ENCODE peak calls at places on chromosomes 1 and 21, in nine cellular contexts. S is bronchial epithelial cell, Q is choroid plexus epithelial cell, O is RWPE1, J is left ventricle myocardium inferior, N is activated B cell treated with CpG ODN at 0.5 μM for 24 hours, R is GM23338, A is GM20000, D is OCI-LY7. E is an unnamed sample.

GRCh38 chr1:18108313-18109057 is 887 bp downstream of the IGSF21 start:
- DNase-seq in N (no peak), J (no peak), R (no peak), Q (no peak), D (no peak), O (no peak), S (no peak), A (no peak), E (no peak)

GRCh38 chr1:161185732-161186311 is 8.5 kb upstream of the B4GALT3 start:
- DNase-seq in J (no peak), D (peak; percentile 78), O (no peak), R (no peak), S (no peak), A (peak; percentile 44), Q (no peak), N (peak; percentile 34), E (no peak)

GRCh38 chr1:201153474-201154388 is 543 bp downstream of the TMEM9 start:
- DNase-seq in R (peak; percentile 64), J (no peak), Q (no peak), N (no peak), D (peak; percentile 20), A (no peak), O (no peak), S (peak; percentile 25), E (peak; percentile 44)

GRCh38 chr21:41226853-41227252 is 58.9 kb downstream of the BACE2 start:
- DNase-seq in A (no peak), D (no peak), Q (no peak), S (no peak), J (no peak), N (no peak), O (no peak), R (no peak), E (no peak)

GRCh38 chr1:213564215-213564659 is 423.5 kb upstream of the PROX1 start:
- DNase-seq in D (no peak), R (peak; percentile 78), A (no peak), N (no peak), O (no peak), J (no peak), S (peak; percentile 41), Q (no peak), E (no peak)

GRCh38 chr1:21911205-21912001 is 25.7 kb downstream of the HSPG2 start:
- DNase-seq in A (no peak), J (peak; percentile 82), N (no peak), O (no peak), D (no peak), S (no peak), R (no peak), Q (peak; percentile 50), E (no peak)

GRCh38 chr1:1756661-1757421 is 21.4 kb downstream of the NADK start:
- DNase-seq in J (no peak), Q (no peak), R (no peak), D (no peak), N (no peak), A (peak; percentile 19), S (no peak), O (no peak), E (no peak)

GRCh38 chr21:28311776-28312175 is 680.9 kb downstream of the LTN1 start:
- DNase-seq in S (no peak), J (no peak), D (no peak), O (no peak), A (no peak), R (no peak), N (no peak), Q (no peak), E (no peak)

GRCh38 chr1:25538165-25538860 is 5.1 kb upstream of the LDLRAP1 start:
- DNase-seq in J (no peak), A (no peak), N (no peak), D (no peak), S (no peak), Q (no peak), R (no peak), O (peak; percentile 69), E (no peak)

GRCh38 chr1:33296824-33297223 is 24.1 kb downstream of the A3GALT2 start:
- DNase-seq in A (no peak), D (no peak), N (no peak), J (no peak), Q (no peak), O (no peak), R (no peak), S (no peak), E (no peak)

GRCh38 chr1:59776960-59777852 is 37.5 kb upstream of the HOOK1 start:
- DNase-seq in O (no peak), S (no peak), Q (peak; percentile 12), D (no peak), A (no peak), J (no peak), R (peak; percentile 36), N (no peak), E (no peak)
- TF ChIP-seq CTCF in O (no peak), S (no peak), Q (peak; percentile 22), D (no peak), A (no peak), J (no peak), R (peak; percentile 40), N (no peak), E (no peak)

GRCh38 chr1:30201015-30201414 is 522.4 kb downstream of the MATN1 start:
- DNase-seq in N (no peak), O (no peak), R (no peak), Q (no peak), S (no peak), J (no peak), D (no peak), A (no peak), E (no peak)

GRCh38 chr1:30200161-30200560 is 523.2 kb downstream of the MATN1 start:
- DNase-seq in J (no peak), A (no peak), R (no peak), S (no peak), D (no peak), O (no peak), Q (no peak), N (no peak), E (no peak)

GRCh38 chr1:30198805-30199403 is 524.5 kb downstream of the MATN1 start:
- DNase-seq in A (no peak), R (no peak), Q (no peak), J (no peak), O (no peak), S (no peak), D (no peak), N (no peak), E (no peak)

GRCh38 chr1:30197959-30198760 is 525.2 kb downstream of the MATN1 start:
- DNase-seq in Q (no peak), D (no peak), R (no peak), J (no peak), A (no peak), S (no peak), N (no peak), O (no peak), E (no peak)

DNA sequence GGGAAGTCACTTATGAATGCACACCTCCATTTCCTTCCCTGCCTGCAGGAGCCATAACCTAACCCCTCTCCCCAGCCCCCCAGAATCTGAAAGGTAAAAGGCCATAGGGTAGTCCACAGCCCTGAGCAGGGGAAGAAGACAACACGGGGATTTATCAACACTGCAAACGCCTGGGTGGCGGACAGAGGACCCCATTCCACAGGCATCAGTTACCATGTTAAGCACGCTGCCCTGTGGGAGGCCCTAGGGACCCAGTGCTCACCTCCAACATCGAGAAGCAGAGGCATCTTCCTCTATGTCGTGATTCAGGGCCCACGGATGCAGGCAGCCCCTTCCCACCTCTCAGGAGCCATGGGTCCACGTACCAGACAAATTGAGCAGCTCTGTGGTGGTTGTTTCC is 523.8 kb downstream of the MATN1 start:
- DNase-seq in R (no peak), S (no peak), J (no peak), A (no peak), N (no peak), D (no peak), Q (no peak), O (no peak), E (no peak)
- TF ChIP-seq CTCF in R (no peak), S (no peak), J (no peak), A (no peak), N (no peak), D (no peak), Q (no peak), O (no peak), E (no peak)

GRCh38 chr1:153238536-153238935 is 21.0 kb upstream of the LORICRIN start:
- DNase-seq in R (peak; percentile 51), J (no peak), Q (no peak), A (no peak), S (no peak), N (no peak), D (no peak), O (peak; percentile 26), E (no peak)
- TF ChIP-seq CTCF in R (peak; percentile 47), J (no peak), Q (no peak), A (no peak), S (peak; percentile 46), N (no peak), D (no peak), O (no peak), E (peak; percentile 44)

DNA sequence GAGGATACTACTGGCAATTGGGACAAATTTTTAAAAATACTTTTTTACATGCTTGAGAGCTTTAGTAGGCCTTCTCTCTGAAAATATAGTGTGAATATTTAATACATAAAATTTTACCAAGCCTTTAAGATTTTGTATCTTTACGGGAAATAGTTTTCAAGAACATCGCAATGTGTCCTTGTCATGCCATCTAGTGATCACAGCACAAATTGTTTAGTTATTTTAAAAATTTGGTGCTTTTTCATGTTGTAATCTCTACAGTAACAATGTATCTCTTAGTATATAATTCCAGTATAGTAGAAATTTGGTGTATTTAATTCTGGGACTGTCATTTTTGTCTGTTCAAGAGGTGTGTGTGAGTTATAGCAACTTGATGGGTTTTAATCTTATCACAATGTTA is 6.7 kb downstream of the CDC7 start:
- DNase-seq in J (no peak), S (no peak), O (no peak), Q (peak; percentile 15), A (no peak), D (no peak), N (no peak), R (no peak), E (no peak)
- TF ChIP-seq CTCF in J (no peak), S (no peak), O (no peak), Q (no peak), A (no peak), D (peak; percentile 36), N (no peak), R (no peak), E (no peak)

E was measured in progenitor cell of endocrine pancreas.